ENCODE peak calls at places on chromosomes 11 and 22, in six cellular contexts. Y is left ventricle myocardium inferior; A is MCF 10A; Z is omental fat pad; B is naive thymus-derived CD4-positive, alpha-beta T cell; M is K562. O is an unnamed sample.

GRCh38 chr11:85912414-85912813 is 57.2 kb downstream of the CCDC83 start:
- DNase-seq in Y (no peak), A (no peak), Z (no peak), B (no peak), M (no peak), O (no peak)

GRCh38 chr22:46209262-46209661 is 40.8 kb downstream of the CDPF1 start:
- DNase-seq in Y (no peak), A (no peak), Z (no peak), B (no peak), M (no peak), O (no peak)

GRCh38 chr22:29673361-29673760 is 46.4 kb upstream of the CABP7 start:
- DNase-seq in Y (no peak), A (no peak), Z (no peak), B (no peak), M (no peak), O (no peak)

GRCh38 chr11:19040051-19040450 is 20.5 kb downstream of the MRGPRX2 start:
- DNase-seq in Y (no peak), A (no peak), Z (no peak), B (no peak), M (no peak), O (no peak)

GRCh38 chr11:72058416-72059034 is 21.8 kb downstream of the NUMA1 start:
- DNase-seq in Y (no peak), A (no peak), Z (no peak), B (no peak), M (no peak), O (no peak)

GRCh38 chr11:37657645-37658044 is 1059.6 kb upstream of the RAG2 start:
- DNase-seq in Y (no peak), A (peak; percentile 36), Z (no peak), B (no peak), M (no peak), O (peak; percentile 2)

GRCh38 chr22:36928181-36928580 is 14.8 kb downstream of the CSF2RB start:
- DNase-seq in Y (no peak), A (no peak), Z (no peak), B (no peak), M (no peak), O (no peak)

GRCh38 chr11:66106786-66107599 is 36.9 kb downstream of the PACS1 start:
- DNase-seq in Y (no peak), A (no peak), Z (no peak), B (no peak), M (no peak), O (peak; percentile 26)

GRCh38 chr11:36115378-36115801 is 171.5 kb downstream of the LDLRAD3 start:
- DNase-seq in Y (no peak), A (no peak), Z (no peak), B (no peak), M (peak; percentile 73), O (no peak)

GRCh38 chr11:105244157-105244820 is 104.7 kb upstream of the CARD18 start:
- DNase-seq in Y (no peak), A (peak; percentile 84), Z (no peak), B (no peak), M (no peak), O (peak; percentile 97)

GRCh38 chr11:131463609-131464008 is 93.2 kb downstream of the NTM start:
- DNase-seq in Y (no peak), A (no peak), Z (no peak), B (no peak), M (no peak), O (no peak)

GRCh38 chr22:31334329-31334728 is 11.8 kb downstream of the PATZ1 start:
- DNase-seq in Y (no peak), A (no peak), Z (no peak), B (no peak), M (no peak), O (no peak)

GRCh38 chr11:46410021-46410420 is 18.4 kb upstream of the CHRM4 start:
- DNase-seq in Y (no peak), A (no peak), Z (no peak), B (no peak), M (no peak), O (no peak)

GRCh38 chr11:119671048-119671447 is 58.0 kb downstream of the NECTIN1 start:
- DNase-seq in Y (peak; percentile 89), A (no peak), Z (no peak), B (no peak), M (no peak), O (no peak)

GRCh38 chr11:44178381-44178780 is 82.9 kb downstream of the EXT2 start:
- DNase-seq in Y (no peak), A (no peak), Z (no peak), B (no peak), M (peak; percentile 21), O (no peak)

GRCh38 chr11:2443881-2444300 is 423 bp downstream of the TRPM5 start:
- DNase-seq in Y (no peak), A (no peak), Z (no peak), B (no peak), M (no peak), O (no peak)

GRCh38 chr11:77020751-77021150 is 13.4 kb upstream of the B3GNT6 start:
- DNase-seq in Y (no peak), A (peak; percentile 52), Z (no peak), B (no peak), M (no peak), O (no peak)

GRCh38 chr11:69460540-69461257 is 20.8 kb upstream of the LINC01488 start:
- DNase-seq in Y (no peak), A (peak; percentile 94), Z (no peak), B (no peak), M (no peak), O (peak; percentile 64)

GRCh38 chr22:23237201-23237798 is 57.0 kb downstream of the BCR start:
- DNase-seq in Y (peak; percentile 88), A (no peak), Z (no peak), B (no peak), M (peak; percentile 59), O (no peak)

GRCh38 chr11:92495107-92495793 is 270.6 kb downstream of the FAT3 start:
- DNase-seq in Y (no peak), A (no peak), Z (no peak), B (no peak), M (no peak), O (peak; percentile 16)

GRCh38 chr22:50249382-50250248 is 1.4 kb downstream of the HDAC10 start:
- DNase-seq in Y (no peak), A (no peak), Z (no peak), B (no peak), M (no peak), O (no peak)

GRCh38 chr11:34234086-34234740 is 123.6 kb downstream of the ABTB2 start:
- DNase-seq in Y (no peak), A (peak; percentile 68), Z (no peak), B (no peak), M (peak; percentile 49), O (peak; percentile 93)

GRCh38 chr11:86919557-86920210 is 35.5 kb downstream of the FZD4 start:
- DNase-seq in Y (no peak), A (peak; percentile 68), Z (no peak), B (no peak), M (peak; percentile 55), O (peak; percentile 80)

GRCh38 chr11:70466154-70466553 is 67.8 kb downstream of the CTTN start:
- DNase-seq in Y (no peak), A (peak; percentile 50), Z (no peak), B (no peak), M (peak; percentile 30), O (no peak)

GRCh38 chr11:111387318-111387863 is 8.3 kb upstream of the POU2AF1 start:
- DNase-seq in Y (no peak), A (no peak), Z (no peak), B (no peak), M (no peak), O (no peak)

GRCh38 chr11:92123540-92123939 is 101.1 kb upstream of the FAT3 start:
- DNase-seq in Y (no peak), A (no peak), Z (no peak), B (no peak), M (no peak), O (peak; percentile 23)

GRCh38 chr22:39463931-39464390 is 7.1 kb downstream of the MGAT3 start:
- DNase-seq in Y (no peak), A (peak; percentile 84), Z (no peak), B (no peak), M (no peak), O (peak; percentile 76)

GRCh38 chr11:76860539-76861475 is at the start of gene ACER3:
- DNase-seq in Y (peak; percentile 94), A (peak; percentile 89), Z (peak; percentile 81), B (peak; percentile 83), M (peak; percentile 99), O (peak; percentile 63)

GRCh38 chr11:112859787-112860186 is 101.4 kb upstream of the NCAM1 start:
- DNase-seq in Y (no peak), A (no peak), Z (no peak), B (no peak), M (no peak), O (no peak)

GRCh38 chr22:46023558-46023981 is 46.6 kb upstream of the WNT7B start:
- DNase-seq in Y (peak; percentile 15), A (peak; percentile 25), Z (no peak), B (no peak), M (no peak), O (no peak)

GRCh38 chr11:14418801-14419417 is 59.9 kb upstream of the RRAS2 start:
- DNase-seq in Y (no peak), A (peak; percentile 81), Z (no peak), B (no peak), M (peak; percentile 42), O (peak; percentile 64)

GRCh38 chr11:68038718-68039525 is at the start of gene TCIRG1:
- DNase-seq in Y (peak; percentile 90), A (peak; percentile 75), Z (no peak), B (no peak), M (peak; percentile 94), O (peak; percentile 60)

O was measured in renal cortical epithelial cell.